ENCODE peak calls at places on chromosomes 1 and 21, in five cellular contexts. D, Y, J, Q and A are unnamed samples.

GRCh38 chr1:211637066-211637465 is 38.4 kb downstream of the NEK2 start:
- DNase-seq in Y (no peak), J (no peak), Q (no peak), D (no peak), A (no peak)

GRCh38 chr21:28644762-28645161 is 347.9 kb downstream of the LTN1 start:
- DNase-seq in J (no peak), D (no peak), Q (no peak), Y (no peak), A (no peak)

GRCh38 chr1:19689131-19689757 is 24.6 kb downstream of the HTR6 start:
- DNase-seq in J (no peak), Y (no peak), D (no peak), Q (no peak), A (no peak)

GRCh38 chr1:207873055-207873890 is 37.7 kb downstream of the CD34 start:
- DNase-seq in Q (peak; percentile 98), Y (peak; percentile 43), D (peak; percentile 26), J (no peak), A (peak; percentile 59)

GRCh38 chr1:2226525-2227340 is 1.4 kb upstream of the SKI start:
- DNase-seq in D (no peak), J (no peak), Y (no peak), Q (no peak), A (no peak)

GRCh38 chr21:36210779-36211659 is 54.4 kb downstream of the DOP1B start:
- DNase-seq in J (no peak), D (no peak), Y (no peak), Q (no peak), A (no peak)

GRCh38 chr1:39485046-39485803 is 6.2 kb upstream of the BMP8A start:
- DNase-seq in Q (no peak), Y (no peak), D (no peak), J (no peak), A (no peak)

GRCh38 chr1:23980725-23981063 is 567 bp upstream of the SRSF10 start:
- DNase-seq in J (peak; percentile 71), Q (no peak), D (peak; percentile 9), Y (peak; percentile 56), A (peak; percentile 79)

GRCh38 chr1:185996211-185996610 is 262.0 kb downstream of the HMCN1 start:
- DNase-seq in Y (no peak), Q (no peak), D (no peak), J (peak; percentile 65), A (no peak)

GRCh38 chr1:239112092-239112491 is 274.3 kb upstream of the CHRM3 start:
- DNase-seq in J (no peak), Q (no peak), D (no peak), Y (no peak), A (no peak)